ENCODE peak calls at places on chromosomes 2 and 18, in eight cellular contexts. G, F, P, R, W, A, J and I are unnamed samples.

GRCh38 chr2:207227062-207227748 is 61.5 kb upstream of the KLF7 start:
- DNase-seq in G (no peak), F (no peak), P (no peak), R (peak; percentile 84), W (peak; percentile 14), A (no peak), J (peak; percentile 38), I (no peak)

GRCh38 chr2:109209412-109209811 is 80.4 kb downstream of the SH3RF3 start:
- DNase-seq in G (peak; percentile 53), F (no peak), P (no peak), R (no peak), W (no peak), A (no peak), J (peak; percentile 79), I (no peak)

GRCh38 chr2:41698787-41699422 is 348.9 kb upstream of the PKDCC start:
- DNase-seq in G (no peak), F (peak; percentile 32), P (peak; percentile 14), R (peak; percentile 15), W (peak; percentile 23), A (no peak), J (no peak), I (no peak)

GRCh38 chr2:174335605-174336402 is 1.1 kb downstream of the SP9 start:
- DNase-seq in G (no peak), F (peak; percentile 60), P (no peak), R (no peak), W (no peak), A (no peak), J (peak; percentile 36), I (no peak)

GRCh38 chr2:101277111-101277510 is 24.4 kb downstream of the CNOT11 start:
- DNase-seq in G (no peak), F (peak; percentile 20), P (no peak), R (no peak), W (no peak), A (peak; percentile 15), J (peak; percentile 32), I (no peak)

GRCh38 chr2:73939419-73939818 is 12.7 kb downstream of the DGUOK start:
- DNase-seq in G (no peak), F (peak; percentile 67), P (no peak), R (no peak), W (peak; percentile 29), A (no peak), J (peak; percentile 81), I (no peak)

GRCh38 chr2:218981390-218982311 is 3.3 kb downstream of the FEV start:
- DNase-seq in G (peak; percentile 79), F (peak; percentile 44), P (no peak), R (no peak), W (peak; percentile 50), A (no peak), J (no peak), I (no peak)

GRCh38 chr2:9407363-9407811 is 15.9 kb downstream of the ITGB1BP1 start:
- DNase-seq in G (no peak), F (no peak), P (no peak), R (no peak), W (no peak), A (no peak), J (no peak), I (no peak)

GRCh38 chr2:226048625-226049024 is 649.1 kb downstream of the NYAP2 start:
- DNase-seq in G (no peak), F (no peak), P (no peak), R (no peak), W (no peak), A (peak; percentile 10), J (peak; percentile 62), I (peak; percentile 81)

GRCh38 chr18:30358545-30358944 is 684.0 kb downstream of the DSC3 start:
- DNase-seq in G (no peak), F (peak; percentile 86), P (no peak), R (no peak), W (no peak), A (no peak), J (no peak), I (peak; percentile 82)

GRCh38 chr2:187502467-187502866 is 51.8 kb downstream of the TFPI start:
- DNase-seq in G (no peak), F (no peak), P (no peak), R (no peak), W (no peak), A (no peak), J (no peak), I (no peak)

GRCh38 chr2:127893033-127893432 is 7.3 kb upstream of the AMMECR1L start:
- DNase-seq in G (no peak), F (no peak), P (no peak), R (no peak), W (no peak), A (no peak), J (no peak), I (no peak)

GRCh38 chr2:174158003-174158402 is 90.3 kb downstream of the OLA1 start:
- DNase-seq in G (no peak), F (peak; percentile 55), P (peak; percentile 54), R (no peak), W (no peak), A (peak; percentile 66), J (peak; percentile 38), I (no peak)

GRCh38 chr2:4901092-4901735 is 791.0 kb upstream of the SOX11 start:
- DNase-seq in G (no peak), F (no peak), P (no peak), R (no peak), W (no peak), A (no peak), J (no peak), I (no peak)

GRCh38 chr2:24919100-24919976 is 699 bp downstream of the ADCY3 start:
- DNase-seq in G (no peak), F (peak; percentile 59), P (peak; percentile 46), R (peak; percentile 36), W (peak; percentile 41), A (peak; percentile 55), J (peak; percentile 31), I (no peak)

GRCh38 chr2:58606799-58607198 is 365.7 kb upstream of the FANCL start:
- DNase-seq in G (no peak), F (no peak), P (no peak), R (no peak), W (no peak), A (no peak), J (peak; percentile 11), I (peak; percentile 23)

GRCh38 chr2:98334439-98335078 is 11.7 kb upstream of the CNGA3 start:
- DNase-seq in G (no peak), F (no peak), P (no peak), R (no peak), W (no peak), A (peak; percentile 10), J (peak; percentile 86), I (peak; percentile 74)
- H3K4me3 ChIP-seq in G (no peak overlapping the region), F (no peak overlapping the region), P (no peak overlapping the region), R (no peak overlapping the region), W (no peak overlapping the region), A (no peak overlapping the region), J (peak overlapping the region; percentile 21), I (no peak overlapping the region)

DNA sequence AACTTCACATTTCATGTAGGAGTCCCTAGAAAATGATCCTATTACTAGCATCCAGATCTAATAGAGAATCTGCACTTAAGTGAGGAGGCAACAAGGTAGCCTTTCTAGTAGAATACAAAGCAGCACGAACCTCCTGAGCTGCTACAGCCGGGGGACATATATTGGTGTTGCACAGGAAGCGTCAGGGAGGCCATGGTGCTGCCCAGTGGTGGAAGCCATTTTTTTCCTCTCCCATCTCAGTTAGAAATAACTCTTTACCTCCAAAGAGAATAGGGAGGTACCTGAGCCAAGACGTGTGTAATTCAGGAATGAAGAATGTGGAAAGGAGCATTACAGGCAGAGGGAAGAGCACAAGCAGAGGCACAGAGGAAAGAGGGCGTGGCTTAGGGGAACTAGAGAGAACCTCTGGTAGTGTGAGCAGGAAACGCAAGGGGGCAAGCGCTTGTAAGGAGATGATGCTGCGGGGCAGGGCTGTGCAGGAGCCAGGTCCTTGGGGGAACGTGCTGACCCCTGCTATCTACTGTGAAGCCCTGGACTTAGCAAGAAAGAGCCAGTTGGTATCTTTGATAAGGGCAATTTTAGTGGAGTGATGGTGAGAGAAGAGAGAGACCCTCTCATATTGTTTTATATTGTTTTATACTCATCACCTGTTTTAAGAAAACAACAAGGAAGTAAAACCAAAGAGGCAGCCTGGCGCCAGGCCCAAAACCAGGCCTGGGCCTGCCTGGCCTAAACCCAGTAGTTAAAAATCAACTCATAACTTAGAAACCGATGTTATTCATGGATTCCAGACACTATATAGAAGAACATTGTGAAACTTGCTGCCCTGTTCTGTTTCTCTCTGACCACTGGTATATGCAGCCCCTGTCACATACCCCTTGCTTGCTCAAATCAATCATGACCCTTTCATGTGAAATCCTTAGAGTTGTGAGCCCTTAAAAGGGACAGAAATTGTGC is 50.0 kb upstream of the TTC39C start:
- DNase-seq in G (no peak), F (peak; percentile 22), P (peak; percentile 34), R (no peak), W (peak; percentile 29), A (no peak), J (no peak), I (no peak)
- H3K4me3 ChIP-seq in G (no peak overlapping the region), F (no peak overlapping the region), P (no peak overlapping the region), R (no peak overlapping the region), W (no peak overlapping the region), A (no peak overlapping the region), J (no peak overlapping the region), I (no peak overlapping the region)

DNA sequence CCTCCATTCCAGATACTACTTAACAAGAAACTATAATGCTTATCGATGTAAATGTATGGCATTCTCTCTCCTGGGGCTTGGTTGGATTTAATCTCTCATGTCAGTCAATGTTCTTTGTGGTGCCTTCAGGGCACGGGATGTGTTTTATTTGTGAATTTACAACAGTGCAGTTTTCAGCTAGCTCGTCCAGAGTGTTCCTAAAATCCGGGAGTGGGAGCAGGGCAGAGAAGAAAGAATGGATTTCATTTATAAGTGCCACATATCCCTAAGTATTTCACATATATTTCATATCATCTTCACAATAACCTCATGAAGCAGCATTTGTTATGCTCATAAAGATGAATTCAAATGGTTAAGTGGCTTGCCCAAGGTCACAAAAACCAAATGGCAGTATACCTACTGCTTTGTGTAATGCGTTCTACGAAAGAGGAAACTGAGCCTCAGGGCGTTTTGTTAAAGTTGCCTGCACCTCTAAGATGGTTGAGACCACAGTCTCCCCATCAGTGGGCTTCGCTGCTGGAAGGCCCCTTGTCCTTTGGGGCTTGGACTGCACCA is 134.7 kb upstream of the MGAT5 start:
- DNase-seq in G (no peak), F (peak; percentile 21), P (peak; percentile 83), R (no peak), W (no peak), A (no peak), J (no peak), I (no peak)
- H3K4me3 ChIP-seq in G (peak overlapping the region; percentile 98), F (peak overlapping the region; percentile 63), P (peak overlapping the region; percentile 99), R (peak overlapping the region; percentile 95), W (no peak overlapping the region), A (peak overlapping the region; percentile 92), J (peak overlapping the region; percentile 71), I (peak overlapping the region; percentile 81)

DNA sequence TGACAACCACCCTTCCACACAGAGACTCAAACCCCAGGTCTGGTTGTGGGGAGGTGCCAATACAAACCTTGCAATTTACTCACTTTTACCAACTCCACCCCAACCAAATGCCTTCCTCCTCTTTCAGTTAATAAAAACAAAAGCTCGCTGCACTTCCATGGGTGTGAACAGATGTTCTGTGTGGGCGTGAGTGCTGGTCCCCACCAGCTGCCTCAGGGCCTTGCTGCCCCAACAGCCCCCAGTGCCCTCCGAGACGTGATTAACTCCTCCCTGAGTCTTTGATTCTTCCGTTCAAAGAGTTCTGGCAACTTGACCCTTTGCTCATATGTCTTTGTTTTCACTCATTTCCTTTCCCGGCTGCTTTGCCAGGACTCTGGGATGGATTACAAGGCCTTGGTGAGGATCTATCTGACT is 258.9 kb upstream of the CXCR4 start:
- DNase-seq in G (no peak), F (peak; percentile 15), P (peak; percentile 32), R (no peak), W (no peak), A (no peak), J (peak; percentile 35), I (peak; percentile 24)
- H3K4me3 ChIP-seq in G (no peak overlapping the region), F (no peak overlapping the region), P (no peak overlapping the region), R (no peak overlapping the region), W (no peak overlapping the region), A (no peak overlapping the region), J (no peak overlapping the region), I (no peak overlapping the region)